ENCODE peak calls at places on chromosomes 7 and 10, in six cellular contexts. One of them, this sample, is unnamed.

GRCh38 chr7:130490287-130490686 is 1.6 kb upstream of the MEST start:
- DNase-seq in KBM-7: no peak
- DNase-seq in thyroid gland: no peak
- DNase-seq in AG20443: no peak
- DNase-seq in psoas muscle: no peak
- DNase-seq in T-helper 1 cell: no peak
- DNase-seq in this sample: no peak

GRCh38 chr7:26853788-26854393 is 10.5 kb downstream of the SKAP2 start:
- DNase-seq in thyroid gland: no peak
- DNase-seq in AG20443: peak
- DNase-seq in T-helper 1 cell: no peak
- DNase-seq in KBM-7: peak
- DNase-seq in psoas muscle: no peak
- DNase-seq in this sample: no peak

GRCh38 chr7:94129443-94130140 is 125.4 kb upstream of the BET1 start:
- DNase-seq in KBM-7: no peak
- DNase-seq in psoas muscle: no peak
- DNase-seq in T-helper 1 cell: no peak
- DNase-seq in thyroid gland: no peak
- DNase-seq in AG20443: peak
- DNase-seq in this sample: no peak

GRCh38 chr10:22340362-22341189 is 4.7 kb upstream of the SPAG6 start:
- DNase-seq in psoas muscle: peak
- DNase-seq in KBM-7: peak
- DNase-seq in AG20443: peak
- DNase-seq in thyroid gland: peak
- DNase-seq in T-helper 1 cell: peak
- DNase-seq in this sample: peak

GRCh38 chr10:130725474-130725970 is 586.0 kb downstream of the TCERG1L start:
- DNase-seq in T-helper 1 cell: no peak
- DNase-seq in KBM-7: no peak
- DNase-seq in thyroid gland: no peak
- DNase-seq in AG20443: no peak
- DNase-seq in psoas muscle: no peak
- DNase-seq in this sample: no peak

GRCh38 chr10:16520900-16521299 is 779 bp downstream of the C1QL3 start:
- DNase-seq in KBM-7: no peak
- DNase-seq in thyroid gland: peak
- DNase-seq in T-helper 1 cell: no peak
- DNase-seq in AG20443: peak
- DNase-seq in psoas muscle: no peak
- DNase-seq in this sample: peak

GRCh38 chr10:104835422-104835821 is 194.3 kb downstream of the SORCS3 start:
- DNase-seq in KBM-7: no peak
- DNase-seq in T-helper 1 cell: no peak
- DNase-seq in psoas muscle: no peak
- DNase-seq in AG20443: no peak
- DNase-seq in thyroid gland: no peak
- DNase-seq in this sample: no peak

GRCh38 chr7:147952918-147953317 is 637.6 kb upstream of the C7orf33 start:
- DNase-seq in thyroid gland: no peak
- DNase-seq in T-helper 1 cell: no peak
- DNase-seq in KBM-7: no peak
- DNase-seq in psoas muscle: no peak
- DNase-seq in AG20443: no peak
- DNase-seq in this sample: no peak

GRCh38 chr7:151568951-151569652 is 49.4 kb upstream of the RHEB start:
- DNase-seq in AG20443: no peak
- DNase-seq in T-helper 1 cell: no peak
- DNase-seq in thyroid gland: peak
- DNase-seq in psoas muscle: no peak
- DNase-seq in KBM-7: no peak
- DNase-seq in this sample: no peak

GRCh38 chr7:108234281-108234680 is 104.1 kb upstream of the LAMB4 start:
- DNase-seq in KBM-7: no peak
- DNase-seq in psoas muscle: no peak
- DNase-seq in AG20443: peak
- DNase-seq in T-helper 1 cell: no peak
- DNase-seq in thyroid gland: no peak
- DNase-seq in this sample: no peak

GRCh38 chr7:21364838-21365267 is 63.0 kb upstream of the SP4 start:
- DNase-seq in AG20443: no peak
- DNase-seq in KBM-7: no peak
- DNase-seq in thyroid gland: no peak
- DNase-seq in T-helper 1 cell: no peak
- DNase-seq in psoas muscle: no peak
- DNase-seq in this sample: no peak

GRCh38 chr7:69893915-69894314 is 295.6 kb downstream of the AUTS2 start:
- DNase-seq in AG20443: peak
- DNase-seq in KBM-7: no peak
- DNase-seq in psoas muscle: no peak
- DNase-seq in thyroid gland: no peak
- DNase-seq in T-helper 1 cell: no peak
- DNase-seq in this sample: no peak

GRCh38 chr7:104923010-104923421 is 91.0 kb upstream of the KMT2E start:
- DNase-seq in KBM-7: peak
- DNase-seq in psoas muscle: peak
- DNase-seq in T-helper 1 cell: peak
- DNase-seq in AG20443: peak
- DNase-seq in thyroid gland: peak
- DNase-seq in this sample: peak

GRCh38 chr10:5627486-5628044 is 38.8 kb downstream of the ASB13 start:
- DNase-seq in thyroid gland: no peak
- DNase-seq in KBM-7: no peak
- DNase-seq in psoas muscle: no peak
- DNase-seq in T-helper 1 cell: no peak
- DNase-seq in AG20443: no peak
- DNase-seq in this sample: no peak

GRCh38 chr10:92757066-92757716 is 67.4 kb downstream of the HHEX start:
- DNase-seq in psoas muscle: peak
- DNase-seq in T-helper 1 cell: no peak
- DNase-seq in KBM-7: peak
- DNase-seq in AG20443: peak
- DNase-seq in thyroid gland: peak
- DNase-seq in this sample: peak

GRCh38 chr7:99839560-99840011 is 11.8 kb downstream of the CYP3A43 start:
- DNase-seq in thyroid gland: no peak
- DNase-seq in T-helper 1 cell: no peak
- DNase-seq in psoas muscle: no peak
- DNase-seq in KBM-7: no peak
- DNase-seq in AG20443: no peak
- DNase-seq in this sample: no peak

GRCh38 chr10:35493196-35494118 is 111.7 kb upstream of the GJD4 start:
- DNase-seq in psoas muscle: no peak
- DNase-seq in KBM-7: no peak
- DNase-seq in thyroid gland: no peak
- DNase-seq in T-helper 1 cell: no peak
- DNase-seq in AG20443: no peak
- DNase-seq in this sample: no peak

This sample was measured in GM10248.